ENCODE peak calls at places on chromosome 22, in five cellular contexts. W is adrenal gland, E is cardiac muscle cell, L is HL-60, N is pancreas. U is an unnamed sample.

GRCh38 chr22:35993048-35993714 is 35.4 kb downstream of the RBFOX2 start:
- DNase-seq in E (no peak), N (no peak), W (no peak), L (no peak), U (no peak)

GRCh38 chr22:42766860-42767259 is 46.2 kb upstream of the A4GALT start:
- DNase-seq in N (no peak), E (peak), W (no peak), L (peak), U (no peak)

GRCh38 chr22:31087744-31088215 is 6.7 kb downstream of the SMTN start:
- DNase-seq in L (no peak), E (no peak), W (no peak), N (no peak), U (no peak)

GRCh38 chr22:46574993-46575914 is 37.8 kb upstream of the CELSR1 start:
- DNase-seq in E (peak), N (peak), W (peak), L (no peak), U (peak)

GRCh38 chr22:40088818-40089217 is 88.9 kb upstream of the TNRC6B start:
- DNase-seq in N (no peak), L (no peak), E (no peak), W (no peak), U (no peak)

GRCh38 chr22:28246392-28246791 is 327.3 kb upstream of the PITPNB start:
- DNase-seq in L (no peak), E (no peak), W (no peak), N (no peak), U (no peak)

GRCh38 chr22:19079691-19080090 is 42.5 kb downstream of the DGCR2 start:
- DNase-seq in N (no peak), W (no peak), L (no peak), E (no peak), U (no peak)

GRCh38 chr22:31350410-31350863 is 4.3 kb upstream of the PATZ1 start:
- DNase-seq in E (peak), L (no peak), N (peak), W (peak), U (peak)

GRCh38 chr22:22201185-22201924 is 43.2 kb upstream of the VPREB1 start:
- DNase-seq in N (no peak), L (peak), W (no peak), E (peak), U (no peak)

GRCh38 chr22:22200569-22201184 is 43.9 kb upstream of the VPREB1 start:
- DNase-seq in L (no peak), N (no peak), E (no peak), W (no peak), U (no peak)

GRCh38 chr22:22203048-22203971 is 41.3 kb upstream of the VPREB1 start:
- DNase-seq in W (no peak), N (no peak), L (no peak), E (no peak), U (no peak)

GRCh38 chr22:22199634-22200033 is 45.0 kb upstream of the VPREB1 start:
- DNase-seq in E (no peak), N (no peak), L (no peak), W (no peak), U (no peak)

DNA sequence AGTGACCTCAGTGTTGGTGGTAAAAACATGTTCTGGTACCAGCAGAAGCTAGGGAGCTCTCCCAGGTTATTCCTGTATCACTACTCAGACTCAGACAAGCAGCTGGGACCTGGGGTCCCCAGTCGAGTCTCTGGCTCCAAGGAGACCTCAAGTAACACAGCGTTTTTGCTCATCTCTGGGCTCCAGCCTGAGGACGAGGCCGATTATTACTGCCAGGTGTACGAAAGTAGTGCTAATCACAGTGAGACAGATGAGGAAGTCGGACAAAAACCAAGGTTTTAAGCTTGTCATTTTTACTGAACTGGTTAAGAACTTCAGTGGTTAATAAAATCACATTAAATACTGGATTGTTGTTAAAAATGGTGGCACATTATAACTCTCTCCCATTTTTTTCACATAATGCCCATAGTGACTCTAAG is 42.7 kb upstream of the VPREB1 start:
- DNase-seq in W (no peak), L (no peak), N (no peak), E (no peak), U (no peak)
- H3K4me3 ChIP-seq in W (no peak), L (no peak), N (no peak), E (no peak), U (no peak)

DNA sequence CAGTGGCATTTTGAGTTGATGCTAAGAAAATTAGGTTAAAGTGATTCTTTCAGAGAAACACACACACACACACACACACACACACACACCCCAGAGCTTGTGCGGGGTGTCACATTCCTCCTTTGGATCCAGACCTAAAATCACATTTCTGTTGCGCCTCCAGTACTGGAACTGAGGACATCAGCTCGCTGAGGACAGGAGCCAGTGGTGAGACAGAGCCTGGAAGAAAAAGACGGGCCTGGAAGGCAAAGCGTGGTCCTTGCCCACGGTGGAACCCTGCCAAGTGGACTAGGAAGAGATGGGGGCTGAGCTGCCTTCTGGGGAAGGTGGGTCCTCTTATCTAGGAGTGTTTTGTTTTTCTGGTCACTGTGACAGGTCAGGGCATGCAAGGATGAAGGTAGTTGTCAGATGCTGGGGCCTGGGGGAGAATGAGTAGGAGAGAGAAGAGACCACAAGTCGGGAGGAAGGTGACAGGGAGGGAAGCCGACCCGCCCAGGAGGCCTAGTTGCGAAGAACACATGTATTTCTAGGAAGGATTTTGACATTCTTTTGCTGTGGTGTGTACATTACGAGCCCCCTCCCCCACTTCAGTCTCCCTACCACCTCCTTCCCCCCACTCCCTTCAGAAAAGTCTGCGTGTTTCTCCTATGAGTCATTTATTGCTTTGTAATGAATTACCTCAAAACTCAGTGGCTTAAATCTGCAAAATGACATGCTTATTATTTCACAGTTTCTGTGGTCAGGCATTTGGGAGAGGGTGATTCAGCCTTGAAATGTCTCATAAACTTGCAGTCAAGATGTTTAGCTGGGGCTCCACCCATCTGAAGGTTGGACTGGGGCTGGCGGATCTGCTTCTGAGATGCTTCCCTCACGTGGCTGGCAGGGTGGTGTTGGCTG is 4.8 kb upstream of the ELFN2 start:
- DNase-seq in W (no peak), E (no peak), L (no peak), N (no peak), U (no peak)
- H3K27ac ChIP-seq in W (no peak), E (no peak), L (no peak), N (no peak), U (no peak)

GRCh38 chr22:44026066-44026629 is 2.0 kb downstream of the PARVB start:
- DNase-seq in E (no peak), L (no peak), W (no peak), N (no peak), U (no peak)
- H3K4me3 ChIP-seq in E (no peak), L (peak), W (no peak), N (no peak), U (no peak)

GRCh38 chr22:38984224-38984623 is 2.1 kb downstream of the APOBEC3B start:
- DNase-seq in E (no peak), W (no peak), L (no peak), N (no peak), U (no peak)

GRCh38 chr22:38989461-38989860 is 7.3 kb downstream of the APOBEC3B start:
- DNase-seq in L (no peak), E (no peak), N (no peak), W (no peak), U (no peak)

GRCh38 chr22:38986629-38987028 is 4.5 kb downstream of the APOBEC3B start:
- DNase-seq in E (no peak), L (no peak), N (no peak), W (no peak), U (no peak)

GRCh38 chr22:38982008-38982927 is at the start of gene APOBEC3B:
- DNase-seq in E (peak), W (peak), L (peak), N (peak), U (peak)

GRCh38 chr22:38987171-38987895 is 5.2 kb downstream of the APOBEC3B start:
- DNase-seq in E (no peak), N (no peak), L (no peak), W (no peak), U (no peak)
- H3K27ac ChIP-seq in E (no peak), N (no peak), L (no peak), W (no peak), U (no peak)

GRCh38 chr22:25824828-25825474 is 83.0 kb downstream of the MYO18B start:
- DNase-seq in N (no peak), L (no peak), E (no peak), W (no peak), U (no peak)
- H3K4me3 ChIP-seq in N (no peak), L (no peak), E (no peak), W (no peak), U (no peak)

GRCh38 chr22:17884084-17884483 is 109.8 kb upstream of the BID start:
- DNase-seq in W (no peak), E (peak), L (no peak), N (no peak), U (no peak)
- H3K27ac ChIP-seq in W (no peak), E (peak), L (no peak), N (peak), U (no peak)

DNA sequence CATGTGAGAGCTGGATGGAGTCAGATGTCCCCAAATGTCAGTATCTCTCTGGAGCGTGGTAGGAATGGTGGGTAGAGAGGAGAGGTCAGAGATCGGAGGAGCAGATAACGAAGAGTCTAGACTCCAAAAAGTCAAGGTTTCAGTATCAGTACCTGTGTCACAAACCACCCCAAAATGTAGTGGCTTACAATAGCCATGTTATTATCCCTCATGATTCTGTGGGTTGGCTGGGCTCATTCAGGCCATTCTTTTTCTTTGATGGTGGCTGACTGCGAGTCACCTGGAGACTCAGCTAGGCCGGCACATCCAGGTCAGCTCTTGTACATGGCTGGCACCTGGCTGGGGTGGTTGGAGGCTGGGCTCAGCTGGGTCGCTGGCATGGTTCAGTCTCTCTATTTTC is 7.3 kb upstream of the SSTR3 start:
- DNase-seq in N (no peak), W (no peak), E (no peak), L (no peak), U (no peak)
- H3K4me3 ChIP-seq in N (no peak), W (no peak), E (no peak), L (no peak), U (no peak)

GRCh38 chr22:37345863-37346514 is 63.7 kb downstream of the CYTH4 start:
- DNase-seq in W (no peak), L (no peak), N (no peak), E (no peak), U (peak)
- H3K27ac ChIP-seq in W (no peak), L (no peak), N (no peak), E (no peak), U (no peak)